ENCODE peak calls at places on chromosomes 1 and 21, in ten cellular contexts. M is MCF 10A, B is progenitor cell of endocrine pancreas, W is A549, E is mesothelial cell of epicardium, L is HCT116, H is astrocyte of the cerebellum, J is heart left ventricle, V is OCI-LY7, P is neural progenitor cell. Q is an unnamed sample.

GRCh38 chr1:171142451-171143121 is 42.5 kb upstream of the FMO2 start:
- DNase-seq in M (peak; percentile 72), B (no peak), W (no peak), E (no peak), L (no peak), H (peak; percentile 95), J (peak; percentile 33), V (no peak), P (peak; percentile 45), Q (peak; percentile 28)

GRCh38 chr1:6179564-6180175 is 451 bp downstream of the CHD5 start:
- DNase-seq in M (no peak), B (no peak), W (no peak), E (no peak), L (no peak), H (no peak), J (no peak), V (no peak), P (peak; percentile 37), Q (no peak)

GRCh38 chr21:35179990-35180557 is 131.0 kb upstream of the RUNX1 start:
- DNase-seq in M (peak; percentile 72), B (no peak), W (no peak), E (no peak), L (no peak), H (peak; percentile 46), J (no peak), V (no peak), P (no peak), Q (no peak)

GRCh38 chr1:45995298-45995697 is 137.1 kb downstream of the PIK3R3 start:
- DNase-seq in M (peak; percentile 13), B (no peak), W (no peak), E (no peak), L (no peak), H (no peak), J (no peak), V (no peak), P (no peak), Q (no peak)

GRCh38 chr1:226662704-226663326 is 76.3 kb downstream of the ITPKB start:
- DNase-seq in M (peak; percentile 95), B (no peak), W (peak; percentile 40), E (no peak), L (peak; percentile 46), H (peak; percentile 84), J (peak; percentile 83), V (peak; percentile 98), P (no peak), Q (no peak)

GRCh38 chr1:203281033-203281432 is 24.3 kb upstream of the BTG2 start:
- DNase-seq in M (peak; percentile 79), B (no peak), W (peak; percentile 60), E (no peak), L (no peak), H (no peak), J (no peak), V (peak; percentile 4), P (no peak), Q (no peak)

GRCh38 chr1:109644670-109645069 is 11.2 kb upstream of the GSTM4 start:
- DNase-seq in M (no peak), B (no peak), W (no peak), E (no peak), L (no peak), H (no peak), J (no peak), V (no peak), P (no peak), Q (no peak)

GRCh38 chr1:8378202-8378601 is 60.3 kb downstream of the SLC45A1 start:
- DNase-seq in M (no peak), B (no peak), W (no peak), E (no peak), L (no peak), H (no peak), J (no peak), V (no peak), P (no peak), Q (no peak)

GRCh38 chr1:209405183-209405823 is 178.2 kb upstream of the CAMK1G start:
- DNase-seq in M (peak; percentile 81), B (no peak), W (no peak), E (no peak), L (no peak), H (peak; percentile 60), J (no peak), V (no peak), P (no peak), Q (no peak)

GRCh38 chr1:155043793-155044192 is 7.3 kb upstream of the ADAM15 start:
- DNase-seq in M (no peak), B (no peak), W (no peak), E (no peak), L (no peak), H (no peak), J (no peak), V (no peak), P (no peak), Q (no peak)

GRCh38 chr21:29056005-29056404 is 17.4 kb downstream of the CCT8 start:
- DNase-seq in M (no peak), B (no peak), W (peak; percentile 4), E (no peak), L (no peak), H (no peak), J (no peak), V (no peak), P (no peak), Q (no peak)

GRCh38 chr1:42957229-42957879 is 1.3 kb downstream of the SLC2A1 start:
- DNase-seq in M (peak; percentile 35), B (no peak), W (no peak), E (no peak), L (no peak), H (no peak), J (no peak), V (peak; percentile 40), P (no peak), Q (no peak)

GRCh38 chr1:91830242-91831131 is 55.5 kb downstream of the TGFBR3 start:
- DNase-seq in M (peak; percentile 62), B (no peak), W (peak; percentile 80), E (no peak), L (no peak), H (peak; percentile 75), J (peak; percentile 86), V (no peak), P (no peak), Q (no peak)
- TF ChIP-seq CTCF in M (peak; percentile 6), B (no peak), W (peak; percentile 37), E (no peak), L (no peak), H (peak; percentile 70), J (peak; percentile 64), V (no peak), P (no peak), Q (peak; percentile 13)

DNA sequence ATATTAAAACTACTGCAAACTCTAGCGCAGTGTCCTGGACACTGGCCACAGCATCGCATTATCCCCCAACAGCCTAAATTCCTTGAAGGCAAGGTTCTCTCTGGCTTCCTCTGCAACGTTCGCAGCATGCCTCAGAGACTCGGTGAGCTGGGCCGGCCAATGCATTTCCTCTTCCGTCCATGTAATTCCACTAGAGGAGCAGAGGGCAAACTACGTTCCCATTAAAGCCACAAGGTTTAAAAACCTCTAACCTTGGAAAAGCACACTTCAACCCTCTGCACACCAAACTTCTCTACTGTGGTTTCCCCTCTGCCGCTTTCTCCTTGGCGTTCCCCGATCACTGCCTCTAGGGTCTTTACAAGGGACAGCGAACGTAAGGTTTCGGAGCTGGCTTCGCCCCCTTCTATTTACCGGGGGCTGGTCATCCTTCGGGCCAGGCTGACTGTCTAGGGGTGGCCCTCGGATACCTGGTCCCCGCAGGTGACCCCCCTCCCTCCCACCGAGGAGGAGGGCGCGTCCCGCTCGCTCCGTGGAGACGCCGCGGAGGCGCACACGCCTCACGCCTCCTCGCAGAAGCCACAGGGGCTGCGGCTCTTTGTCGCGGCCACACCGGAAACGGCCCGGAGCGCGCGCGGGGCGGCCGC is 451 bp upstream of the SMYD2 start:
- DNase-seq in M (peak; percentile 70), B (no peak), W (peak; percentile 54), E (peak; percentile 65), L (no peak), H (no peak), J (peak; percentile 61), V (peak; percentile 44), P (peak; percentile 58), Q (peak; percentile 35)
- TF ChIP-seq CTCF in M (no peak), B (no peak), W (no peak), E (no peak), L (no peak), H (peak; percentile 32), J (no peak), V (no peak), P (no peak), Q (no peak)

GRCh38 chr1:81802601-81803422 is 2.1 kb downstream of the ADGRL2 start:
- DNase-seq in M (peak; percentile 64), B (peak; percentile 61), W (peak; percentile 45), E (peak; percentile 70), L (no peak), H (no peak), J (peak; percentile 82), V (no peak), P (peak; percentile 76), Q (no peak)
- TF ChIP-seq CTCF in M (peak; percentile 46), B (peak; percentile 66), W (no peak), E (no peak), L (no peak), H (peak; percentile 65), J (peak; percentile 79), V (no peak), P (peak; percentile 35), Q (peak; percentile 41)

GRCh38 chr1:200307755-200308066 is 102.1 kb downstream of the ZNF281 start:
- DNase-seq in M (no peak), B (no peak), W (no peak), E (no peak), L (no peak), H (no peak), J (no peak), V (no peak), P (no peak), Q (no peak)
- TF ChIP-seq CTCF in M (no peak), B (no peak), W (peak; percentile 18), E (peak; percentile 51), L (no peak), H (no peak), J (peak; percentile 1), V (peak; percentile 69), P (no peak), Q (no peak)

DNA sequence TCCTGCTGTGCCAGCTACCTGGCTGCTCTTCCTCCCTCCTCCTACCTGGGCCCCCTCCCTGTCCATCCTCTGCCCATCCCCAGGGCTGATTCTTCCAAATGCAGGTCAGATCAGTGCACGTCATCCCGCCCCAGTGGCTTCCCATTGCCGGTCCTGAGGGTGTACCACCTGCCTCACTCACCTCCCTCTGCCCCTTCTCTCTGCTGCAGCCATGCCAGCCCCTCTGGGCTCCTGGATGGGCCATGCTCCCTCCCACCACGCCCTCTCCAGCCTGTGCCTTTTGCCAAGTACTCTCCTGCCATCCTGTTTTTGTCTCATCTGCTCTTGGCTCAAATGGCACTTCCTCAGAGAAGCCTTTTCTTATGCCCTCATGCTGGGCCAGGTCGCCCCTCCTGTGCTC is 95.8 kb downstream of the ARHGEF10L start:
- DNase-seq in M (no peak), B (no peak), W (no peak), E (no peak), L (no peak), H (no peak), J (no peak), V (no peak), P (no peak), Q (no peak)
- TF ChIP-seq CTCF in M (no peak), B (no peak), W (no peak), E (no peak), L (no peak), H (no peak), J (no peak), V (no peak), P (no peak), Q (no peak)

GRCh38 chr1:54800899-54801759 is at the start of gene TTC22:
- DNase-seq in M (peak; percentile 71), B (peak; percentile 41), W (no peak), E (no peak), L (peak; percentile 24), H (no peak), J (no peak), V (peak; percentile 17), P (peak; percentile 39), Q (no peak)
- TF ChIP-seq CTCF in M (peak; percentile 43), B (peak; percentile 50), W (no peak), E (no peak), L (peak; percentile 57), H (peak; percentile 26), J (peak; percentile 29), V (peak; percentile 66), P (peak; percentile 19), Q (no peak)